ENCODE peak calls at places on chromosomes 7 and 10, in five cellular contexts. C is sigmoid colon; V is effector memory CD4-positive, alpha-beta T cell; I is endodermal cell; U is IMR-90. Y is an unnamed sample.

GRCh38 chr7:87155788-87156187 is 3.5 kb downstream of the DMTF1 start:
- DNase-seq in C (no peak), V (no peak), I (no peak), U (peak; percentile 15), Y (no peak)

GRCh38 chr7:45920543-45921380 is at the start of gene IGFBP3:
- DNase-seq in C (no peak), V (no peak), I (peak; percentile 89), U (peak; percentile 69), Y (peak; percentile 72)

GRCh38 chr7:36474283-36475010 is 84.8 kb downstream of the ANLN start:
- DNase-seq in C (no peak), V (no peak), I (no peak), U (peak; percentile 41), Y (no peak)

GRCh38 chr10:20683345-20683744 is 213.8 kb downstream of the NEBL start:
- DNase-seq in C (no peak), V (no peak), I (no peak), U (no peak), Y (no peak)

GRCh38 chr10:100370561-100370975 is 23.5 kb downstream of the SCD start:
- DNase-seq in C (no peak), V (peak; percentile 26), I (no peak), U (peak; percentile 27), Y (no peak)

GRCh38 chr7:101474178-101474577 is 111.5 kb downstream of the COL26A1 start:
- DNase-seq in C (no peak), V (no peak), I (no peak), U (no peak), Y (no peak)

GRCh38 chr10:76946268-76946667 is 691.3 kb downstream of the KCNMA1 start:
- DNase-seq in C (no peak), V (no peak), I (no peak), U (peak; percentile 66), Y (no peak)

GRCh38 chr7:74452748-74453320 is 872 bp upstream of the GTF2IRD1 start:
- DNase-seq in C (peak; percentile 88), V (no peak), I (peak; percentile 62), U (no peak), Y (no peak)

GRCh38 chr10:47286116-47286505 is 13.9 kb upstream of the GDF10 start:
- DNase-seq in C (peak; percentile 21), V (no peak), I (peak; percentile 29), U (no peak), Y (no peak)

GRCh38 chr10:98916751-98917150 is 318.9 kb downstream of the HPSE2 start:
- DNase-seq in C (no peak), V (no peak), I (no peak), U (peak; percentile 37), Y (no peak)

GRCh38 chr10:3777876-3778707 is 6.9 kb downstream of the KLF6 start:
- DNase-seq in C (no peak), V (no peak), I (peak; percentile 31), U (peak; percentile 16), Y (no peak)

GRCh38 chr10:107718868-107719267 is 554.4 kb upstream of the SORCS1 start:
- DNase-seq in C (no peak), V (no peak), I (no peak), U (no peak), Y (no peak)

GRCh38 chr7:158740013-158740656 is 35.5 kb upstream of the NCAPG2 start:
- DNase-seq in C (peak; percentile 78), V (no peak), I (no peak), U (peak; percentile 91), Y (no peak)

GRCh38 chr7:155377837-155378579 is 79.9 kb upstream of the EN2 start:
- DNase-seq in C (no peak), V (no peak), I (peak; percentile 78), U (peak; percentile 10), Y (no peak)

GRCh38 chr10:50937230-50937907 is 51.9 kb upstream of the A1CF start:
- DNase-seq in C (no peak), V (no peak), I (no peak), U (peak; percentile 61), Y (no peak)

GRCh38 chr10:97327348-97328294 is 6.9 kb downstream of the FRAT2 start:
- DNase-seq in C (no peak), V (no peak), I (peak; percentile 51), U (no peak), Y (no peak)

GRCh38 chr7:102942181-102942882 is 29.5 kb downstream of the LRRC17 start:
- DNase-seq in C (no peak), V (no peak), I (no peak), U (no peak), Y (no peak)

GRCh38 chr7:36878288-36878687 is 154.0 kb upstream of the AOAH start:
- DNase-seq in C (no peak), V (no peak), I (no peak), U (no peak), Y (no peak)

GRCh38 chr7:128171342-128171918 is 69.6 kb upstream of the LEP start:
- DNase-seq in C (no peak), V (no peak), I (peak; percentile 22), U (no peak), Y (no peak)

GRCh38 chr7:95509199-95509598 is 23.5 kb downstream of the ASB4 start:
- DNase-seq in C (no peak), V (no peak), I (peak; percentile 70), U (peak; percentile 18), Y (no peak)

GRCh38 chr7:115494529-115495147 is 535.9 kb downstream of the TFEC start:
- DNase-seq in C (no peak), V (no peak), I (no peak), U (no peak), Y (no peak)

GRCh38 chr10:23702977-23703414 is 264.1 kb downstream of the OTUD1 start:
- DNase-seq in C (peak; percentile 66), V (peak; percentile 3), I (peak; percentile 91), U (peak; percentile 52), Y (peak; percentile 64)

GRCh38 chr7:37311282-37311868 is 137.3 kb downstream of the ELMO1 start:
- DNase-seq in C (no peak), V (peak; percentile 43), I (no peak), U (peak; percentile 7), Y (no peak)

GRCh38 chr10:129517680-129518057 is 50.6 kb downstream of the MGMT start:
- DNase-seq in C (no peak), V (no peak), I (no peak), U (no peak), Y (no peak)

GRCh38 chr7:115782716-115783460 is 247.7 kb downstream of the TFEC start:
- DNase-seq in C (no peak), V (no peak), I (no peak), U (no peak), Y (no peak)

GRCh38 chr7:12921751-12922345 is 234.4 kb downstream of the ARL4A start:
- DNase-seq in C (no peak), V (no peak), I (no peak), U (no peak), Y (no peak)

GRCh38 chr7:150379590-150380379 is 655 bp downstream of the ZNF775 start:
- DNase-seq in C (peak; percentile 77), V (no peak), I (peak; percentile 81), U (no peak), Y (no peak)

GRCh38 chr7:86282014-86282682 is 361.6 kb upstream of the GRM3 start:
- DNase-seq in C (peak; percentile 55), V (no peak), I (no peak), U (no peak), Y (peak; percentile 48)

DNA sequence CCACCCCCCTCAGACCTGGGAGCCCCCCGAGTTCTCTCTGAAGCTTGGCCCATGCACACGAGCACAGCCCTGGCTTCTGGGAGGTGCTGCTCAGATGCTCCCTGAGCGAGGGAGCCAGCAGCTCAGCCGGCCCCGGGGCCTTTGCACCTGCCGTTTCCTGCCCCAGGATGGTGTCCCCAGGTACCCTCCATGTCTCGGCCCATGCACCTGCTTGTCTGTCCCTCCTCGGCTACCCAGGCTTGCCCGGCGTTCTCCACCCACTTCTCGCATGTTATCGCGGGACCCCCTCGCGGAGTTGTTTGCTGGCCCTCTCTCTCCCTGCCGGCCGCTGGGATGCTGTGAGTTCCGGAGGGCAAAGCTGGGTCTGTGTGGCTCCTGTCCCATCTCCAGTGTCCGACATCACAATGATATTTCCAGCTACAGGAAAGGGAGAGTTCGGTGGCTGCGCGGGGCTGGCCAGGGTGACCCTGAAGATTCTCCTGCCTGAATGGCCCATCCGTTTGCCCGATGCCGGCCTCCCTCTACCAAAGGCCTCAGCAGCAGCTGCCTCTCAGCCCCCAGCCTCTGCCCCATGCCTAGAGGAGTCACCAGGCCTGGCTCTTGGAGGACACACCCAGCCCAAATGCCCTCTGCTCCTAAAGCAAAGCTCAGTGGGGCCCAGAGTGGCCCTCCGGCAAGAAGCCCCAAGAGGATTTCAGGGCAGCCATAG is 12.2 kb upstream of the LFNG start:
- DNase-seq in C (no peak), V (no peak), I (no peak), U (no peak), Y (no peak)
- H3K4me1 ChIP-seq in C (peaks cover 16% of the 10 kb centered on the region), V (peaks cover 51% of the 10 kb centered on the region), I (peaks cover 15% of the 10 kb centered on the region), U (peaks cover 8% of the 10 kb centered on the region), Y (peaks cover 47% of the 10 kb centered on the region)

GRCh38 chr10:89416465-89416864 is 2.1 kb downstream of the IFIT5 start:
- DNase-seq in C (no peak), V (no peak), I (no peak), U (no peak), Y (no peak)
- H3K4me3 ChIP-seq in C (no peak overlapping the region), V (no peak overlapping the region), I (no peak overlapping the region), U (no peak overlapping the region), Y (peak overlapping the region; percentile 90)

DNA sequence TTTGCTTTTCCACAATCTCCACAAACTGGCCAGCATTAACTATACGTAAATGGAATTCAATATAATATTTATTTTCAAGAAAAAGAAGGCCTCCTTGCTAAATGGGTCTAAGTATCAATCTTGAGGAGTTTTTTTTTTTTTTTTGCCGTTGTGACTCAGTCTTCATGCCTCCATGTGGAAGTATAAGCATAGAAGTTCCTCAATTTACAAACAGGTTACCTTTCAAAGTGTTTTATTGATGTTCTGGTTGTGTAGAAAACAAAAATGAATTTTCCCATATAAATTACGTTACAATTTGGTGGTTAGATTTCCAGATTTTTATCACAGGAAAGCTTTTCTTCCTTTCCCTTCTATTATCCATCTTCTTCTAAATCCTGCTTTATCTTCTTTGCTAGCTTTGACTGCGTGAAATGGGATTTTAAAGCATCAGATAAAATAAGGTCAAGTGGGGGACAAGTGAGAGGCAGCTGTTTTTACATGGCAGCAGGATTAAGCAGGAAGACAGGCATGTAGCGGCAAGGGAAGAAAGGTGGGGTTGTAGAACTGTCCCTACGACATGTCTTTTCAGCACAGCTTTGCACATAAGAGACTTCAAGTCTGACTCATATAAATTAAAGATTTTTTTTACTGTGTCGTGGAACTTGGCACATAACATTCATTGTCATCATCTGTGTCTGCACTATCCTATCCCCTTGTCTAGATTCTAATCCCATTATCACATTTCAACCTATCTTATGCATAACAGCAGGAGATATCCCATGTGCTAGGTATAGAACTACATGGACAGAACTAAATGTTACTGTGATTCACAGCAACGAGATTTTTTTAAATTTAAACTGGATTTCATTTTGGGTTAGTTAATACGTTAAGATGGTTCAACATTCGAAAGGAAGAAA is 135.3 kb upstream of the FAM3C start:
- DNase-seq in C (no peak), V (no peak), I (no peak), U (no peak), Y (no peak)
- H3K27ac ChIP-seq in C (no peak overlapping the region), V (no peak overlapping the region), I (no peak overlapping the region), U (no peak overlapping the region), Y (no peak overlapping the region)

GRCh38 chr7:98126311-98127142 is 19.9 kb downstream of the LMTK2 start:
- DNase-seq in C (no peak), V (no peak), I (no peak), U (peak; percentile 59), Y (no peak)

GRCh38 chr7:98120559-98120958 is 13.9 kb downstream of the LMTK2 start:
- DNase-seq in C (no peak), V (no peak), I (no peak), U (no peak), Y (no peak)

GRCh38 chr7:98128346-98128745 is 21.7 kb downstream of the LMTK2 start:
- DNase-seq in C (no peak), V (no peak), I (no peak), U (no peak), Y (no peak)

GRCh38 chr7:98123073-98123696 is 16.5 kb downstream of the LMTK2 start:
- DNase-seq in C (no peak), V (no peak), I (no peak), U (peak; percentile 5), Y (no peak)

GRCh38 chr7:98125758-98126157 is 19.1 kb downstream of the LMTK2 start:
- DNase-seq in C (no peak), V (no peak), I (no peak), U (no peak), Y (no peak)
- H3K4me1 ChIP-seq in C (no peaks in the 10 kb centered on the region), V (no peaks in the 10 kb centered on the region), I (no peaks in the 10 kb centered on the region), U (no peaks in the 10 kb centered on the region), Y (peaks cover 23% of the 10 kb centered on the region)

Y was measured in upper lobe of right lung.